ENCODE peak calls at places on chromosomes 7 and 10, in nine cellular contexts. H is neural crest cell; T is Calu3; G is GM13977; E is GM12865; S is GM10248; O is body of pancreas; M is HFFc6; L is activated CD8-positive, alpha-beta T cell treated with anti-CD3 and anti-CD28 coated beads for 36 hours. P is an unnamed sample.

GRCh38 chr10:101562231-101562630 is 25.8 kb downstream of the POLL start:
- DNase-seq in L (no peak), S (no peak), E (no peak), G (no peak), T (no peak), O (no peak), M (no peak), H (no peak), P (no peak)

GRCh38 chr7:73703985-73704639 is 15.4 kb downstream of the STX1A start:
- DNase-seq in G (peak), H (peak), E (no peak), S (peak), M (no peak), T (no peak), O (peak), L (peak), P (peak)

GRCh38 chr10:78267070-78267469 is 233.4 kb downstream of the RPS24 start:
- DNase-seq in E (no peak), G (no peak), H (no peak), L (no peak), S (no peak), O (no peak), T (no peak), M (peak), P (no peak)

GRCh38 chr10:5830629-5831445 is 17.6 kb upstream of the GDI2 start:
- DNase-seq in O (no peak), G (no peak), L (no peak), H (no peak), M (no peak), S (no peak), E (peak), T (no peak), P (no peak)

GRCh38 chr7:69833964-69834363 is 235.7 kb downstream of the AUTS2 start:
- DNase-seq in E (no peak), M (no peak), S (no peak), T (no peak), L (no peak), H (no peak), O (no peak), G (no peak), P (no peak)

GRCh38 chr10:114281461-114281860 is 42.4 kb downstream of the VWA2 start:
- DNase-seq in O (peak), L (no peak), M (no peak), T (no peak), H (no peak), S (no peak), G (no peak), E (no peak), P (no peak)

GRCh38 chr7:155192961-155193640 is 104.6 kb upstream of the INSIG1 start:
- DNase-seq in G (no peak), L (no peak), O (no peak), E (no peak), M (no peak), S (no peak), H (no peak), T (no peak), P (no peak)

GRCh38 chr10:131621784-131622624 is 278.8 kb upstream of the PPP2R2D start:
- DNase-seq in T (peak), L (no peak), M (no peak), O (no peak), G (no peak), E (no peak), S (no peak), H (no peak), P (no peak)

GRCh38 chr10:58028597-58029366 is 238.9 kb downstream of the IPMK start:
- DNase-seq in E (no peak), M (peak), G (no peak), L (no peak), O (no peak), H (no peak), S (no peak), T (no peak), P (no peak)

GRCh38 chr7:101856488-101857357 is 39.3 kb downstream of the CUX1 start:
- DNase-seq in M (peak), L (peak), S (peak), O (peak), G (peak), T (peak), E (peak), H (no peak), P (peak)

GRCh38 chr10:5975641-5976473 is 1.5 kb downstream of the IL15RA start:
- DNase-seq in H (no peak), T (no peak), O (peak), E (peak), S (peak), M (no peak), L (peak), G (peak), P (no peak)

GRCh38 chr10:23094786-23095403 is 484 bp upstream of the MSRB2 start:
- DNase-seq in G (no peak), M (peak), O (no peak), T (no peak), H (no peak), S (no peak), E (no peak), L (no peak), P (no peak)

GRCh38 chr7:93245525-93246432 is 13.6 kb downstream of the VPS50 start:
- DNase-seq in O (no peak), L (no peak), H (no peak), T (no peak), M (peak), S (no peak), E (peak), G (no peak), P (no peak)

GRCh38 chr7:137453356-137453755 is 109.8 kb upstream of the PTN start:
- DNase-seq in G (no peak), O (no peak), M (no peak), H (no peak), L (no peak), S (no peak), T (no peak), E (no peak), P (no peak)

GRCh38 chr10:110357252-110357780 is 52.6 kb upstream of the SMNDC1 start:
- DNase-seq in S (peak), T (no peak), E (peak), G (peak), H (no peak), L (peak), O (no peak), M (peak), P (no peak)

GRCh38 chr10:126387931-126388911 is at the start of gene ADAM12:
- DNase-seq in M (peak), L (peak), T (no peak), E (no peak), O (peak), S (no peak), H (peak), G (peak), P (peak)

GRCh38 chr10:110893559-110894179 is 21.9 kb downstream of the PDCD4 start:
- DNase-seq in O (no peak), E (peak), T (no peak), G (peak), S (peak), M (peak), L (no peak), H (no peak), P (no peak)

GRCh38 chr7:4102231-4102841 is 579.8 kb upstream of the FOXK1 start:
- DNase-seq in T (no peak), L (no peak), S (no peak), M (no peak), E (no peak), H (no peak), G (no peak), O (no peak), P (no peak)

GRCh38 chr10:12907651-12908050 is 93.9 kb downstream of the CCDC3 start:
- DNase-seq in T (no peak), O (no peak), S (no peak), H (no peak), G (no peak), E (no peak), L (no peak), M (no peak), P (no peak)

GRCh38 chr7:137354361-137354760 is 10.8 kb upstream of the PTN start:
- DNase-seq in S (no peak), O (peak), G (no peak), T (peak), L (no peak), M (no peak), H (no peak), E (no peak), P (no peak)

GRCh38 chr10:22340362-22341189 is 4.7 kb upstream of the SPAG6 start:
- DNase-seq in H (peak), T (peak), O (peak), L (peak), M (peak), E (peak), G (peak), S (peak), P (peak)

GRCh38 chr10:12375076-12375504 is 25.7 kb downstream of the CAMK1D start:
- DNase-seq in E (no peak), M (no peak), O (no peak), H (no peak), L (no peak), G (no peak), T (no peak), S (no peak), P (no peak)

GRCh38 chr7:6026011-6026819 is 5.0 kb upstream of the ANKRD61 start:
- DNase-seq in S (peak), M (peak), L (peak), O (peak), G (peak), T (peak), H (peak), E (peak), P (peak)

GRCh38 chr10:91743460-91743859 is 54.8 kb upstream of the TNKS2 start:
- DNase-seq in L (no peak), S (no peak), G (no peak), T (no peak), E (no peak), H (no peak), M (no peak), O (no peak), P (no peak)

GRCh38 chr7:126398285-126398684 is 854.5 kb downstream of the GRM8 start:
- DNase-seq in T (no peak), E (no peak), O (no peak), H (no peak), M (no peak), G (no peak), L (no peak), S (no peak), P (no peak)

GRCh38 chr7:123876557-123877256 is 31.7 kb downstream of the HYAL4 start:
- DNase-seq in L (no peak), M (no peak), T (no peak), E (no peak), G (no peak), H (no peak), S (no peak), O (no peak), P (no peak)

GRCh38 chr10:132112611-132113010 is 46.9 kb downstream of the JAKMIP3 start:
- DNase-seq in O (no peak), E (no peak), S (no peak), M (no peak), G (no peak), T (no peak), H (no peak), L (no peak), P (no peak)

GRCh38 chr10:119449760-119450461 is 92.6 kb downstream of the RGS10 start:
- DNase-seq in M (no peak), L (no peak), T (no peak), H (no peak), G (no peak), O (peak), S (no peak), E (peak), P (no peak)

GRCh38 chr7:26944959-26945358 is 80.6 kb upstream of the SKAP2 start:
- DNase-seq in E (no peak), M (no peak), O (no peak), G (no peak), S (no peak), T (no peak), L (no peak), H (no peak), P (no peak)

GRCh38 chr10:72008096-72008933 is 44.1 kb downstream of the CHST3 start:
- DNase-seq in S (no peak), M (no peak), T (no peak), L (no peak), O (no peak), E (no peak), G (no peak), H (no peak), P (no peak)

GRCh38 chr10:98748298-98748697 is 301.6 kb upstream of the HPS1 start:
- DNase-seq in M (peak), G (peak), H (peak), S (peak), O (no peak), T (peak), L (peak), E (peak), P (peak)

DNA sequence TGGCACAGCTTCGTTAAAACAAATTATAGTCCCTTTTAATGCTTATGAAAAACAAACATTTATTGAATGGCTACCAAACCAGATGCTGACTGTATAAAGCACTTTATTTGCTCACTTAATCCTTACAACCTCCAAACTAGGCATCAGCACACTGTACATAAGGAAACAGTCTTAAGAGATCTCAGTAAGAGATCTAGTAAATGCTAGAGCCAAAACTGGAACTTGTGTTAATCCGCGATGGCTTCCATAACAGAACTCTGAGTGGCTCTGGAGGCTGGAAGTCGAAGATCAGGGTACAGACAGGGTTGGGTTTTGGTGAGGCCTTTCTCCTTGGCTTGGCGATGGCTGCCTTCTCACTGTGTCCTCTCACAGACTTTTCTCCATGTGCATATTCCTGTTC is 27.0 kb downstream of the PDZD8 start:
- DNase-seq in S (no peak), E (no peak), H (no peak), L (no peak), M (no peak), O (no peak), T (no peak), G (no peak), P (no peak)
- TF ChIP-seq CTCF in S (no peak), E (no peak), H (no peak), L (no peak), M (no peak), O (no peak), T (no peak), G (no peak), P (no peak)

DNA sequence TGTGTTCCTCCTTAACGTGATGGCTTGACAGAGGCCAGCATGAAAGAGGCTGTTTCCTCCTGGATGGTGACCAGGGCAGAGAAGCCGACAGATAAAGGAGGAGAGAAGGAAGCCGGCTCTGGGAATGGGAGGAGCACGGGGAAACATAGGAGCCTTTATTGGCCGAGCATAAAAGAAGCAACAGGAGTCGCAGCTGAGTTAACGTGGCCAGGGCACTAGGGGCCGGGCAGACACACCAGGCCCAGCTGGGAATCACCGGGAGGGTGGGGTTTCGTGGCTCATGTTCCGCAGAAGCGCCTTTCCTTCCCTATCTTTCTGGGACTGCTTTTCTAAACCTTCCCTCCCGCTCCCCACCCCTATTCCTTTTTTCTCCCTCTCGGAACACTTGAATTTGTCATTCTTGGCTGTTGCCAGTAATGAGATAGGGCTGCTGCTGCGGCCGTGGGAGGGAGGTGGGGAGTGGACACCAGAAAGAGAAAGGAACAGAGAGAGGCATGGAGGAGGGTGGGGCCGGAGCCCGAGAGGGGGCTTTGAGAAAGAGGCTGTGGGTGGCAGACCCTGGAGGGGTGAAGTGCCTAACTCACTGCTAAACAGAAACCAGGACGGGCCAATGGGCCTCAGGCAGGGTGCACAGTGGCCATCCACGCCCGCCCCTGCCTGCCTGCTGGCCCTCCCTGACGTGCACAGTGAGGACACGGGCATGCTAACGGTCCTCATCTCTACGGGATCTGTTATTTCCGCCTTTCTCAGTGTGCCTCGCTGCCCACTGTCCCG is 65.2 kb downstream of the COL13A1 start:
- DNase-seq in T (peak), S (no peak), L (no peak), G (no peak), E (no peak), O (peak), M (peak), H (peak), P (peak)
- TF ChIP-seq CTCF in T (no peak), S (no peak), L (no peak), G (no peak), E (no peak), O (no peak), M (peak), H (no peak), P (no peak)

DNA sequence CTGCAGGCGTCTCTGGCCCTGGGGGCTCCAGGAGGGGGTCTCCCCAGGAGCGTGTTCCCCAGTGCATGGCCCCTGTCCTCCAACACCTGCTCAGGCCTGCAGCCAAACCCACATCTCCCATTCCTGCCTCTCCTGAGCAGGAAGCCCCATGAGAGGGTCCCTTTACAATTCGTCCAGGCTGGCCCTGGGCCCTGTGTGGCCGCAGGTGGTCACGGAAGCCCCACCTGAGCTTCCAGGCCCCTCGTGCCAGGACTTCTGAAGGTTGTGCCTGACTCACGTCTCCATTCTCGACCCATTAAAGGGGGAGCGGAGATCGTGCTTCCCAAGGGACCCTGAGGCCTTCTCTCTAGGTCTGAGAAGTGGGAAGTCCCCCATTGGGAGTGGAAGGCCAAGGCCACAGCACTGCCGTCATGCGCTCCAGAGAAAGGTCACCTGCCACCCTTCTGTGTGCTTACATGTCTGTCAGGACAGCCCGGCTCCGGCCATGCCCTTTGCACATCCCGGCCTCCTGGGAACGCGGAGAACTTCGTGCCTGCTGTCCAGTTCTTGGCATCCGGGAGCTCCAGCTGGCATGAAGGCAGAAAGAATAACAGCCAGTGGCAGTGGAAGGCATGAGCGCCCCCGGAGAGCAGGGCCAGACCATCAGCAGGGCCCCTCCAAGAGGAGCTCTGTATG is 382.3 kb downstream of the DNAJB6 start:
- DNase-seq in M (no peak), G (no peak), H (no peak), T (no peak), L (no peak), O (no peak), E (no peak), S (no peak), P (no peak)
- TF ChIP-seq CTCF in M (no peak), G (no peak), H (no peak), T (no peak), L (no peak), O (no peak), E (no peak), S (no peak), P (no peak)

GRCh38 chr7:151727579-151728285 is 149.2 kb downstream of the PRKAG2 start:
- DNase-seq in O (peak), G (peak), S (peak), M (peak), H (no peak), L (peak), E (peak), T (peak), P (no peak)
- TF ChIP-seq CTCF in O (no peak), G (no peak), S (no peak), M (peak), H (no peak), L (no peak), E (no peak), T (no peak), P (no peak)

DNA sequence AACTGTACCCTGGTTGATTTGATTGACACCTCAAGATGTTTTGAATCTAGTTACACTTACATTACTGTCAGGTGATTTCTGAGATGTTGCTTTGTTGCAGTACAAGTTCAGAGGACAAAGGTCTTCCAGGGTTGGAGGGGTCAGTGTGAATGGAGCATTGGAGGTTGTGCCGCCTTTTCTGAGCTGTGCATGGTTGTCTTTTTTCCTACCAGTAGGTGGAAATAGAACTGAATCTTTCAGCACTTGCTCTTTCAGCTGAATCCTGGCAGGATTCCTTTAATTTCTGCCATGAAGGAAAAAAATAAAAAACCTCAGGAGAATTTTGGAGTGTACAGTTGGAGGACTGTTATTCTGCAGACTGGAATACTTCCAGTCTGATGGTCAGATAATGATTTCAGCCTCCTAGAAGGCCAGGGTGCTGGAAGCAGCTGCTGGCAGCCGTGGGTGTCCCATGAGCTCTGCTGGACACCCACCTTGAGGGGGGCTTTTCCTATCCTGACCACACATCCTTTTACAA is 82.7 kb downstream of the PLCE1 start:
- DNase-seq in O (no peak), E (no peak), G (no peak), S (no peak), L (no peak), T (no peak), M (peak), H (no peak), P (no peak)
- TF ChIP-seq CTCF in O (no peak), E (no peak), G (no peak), S (no peak), L (no peak), T (no peak), M (peak), H (peak), P (peak)

GRCh38 chr7:7662527-7662926 is 22.0 kb downstream of the UMAD1 start:
- DNase-seq in E (no peak), M (no peak), L (no peak), T (no peak), O (no peak), G (no peak), H (no peak), S (no peak), P (peak)
- TF ChIP-seq CTCF in E (no peak), M (peak), L (no peak), T (no peak), O (no peak), G (no peak), H (peak), S (no peak), P (peak)

GRCh38 chr10:49134327-49134726 is 506 bp upstream of the FAM170B start:
- DNase-seq in O (no peak), H (no peak), E (no peak), L (no peak), S (no peak), M (no peak), G (no peak), T (no peak), P (no peak)

GRCh38 chr10:49138361-49138891 is 4.6 kb upstream of the FAM170B start:
- DNase-seq in O (no peak), T (no peak), M (peak), L (no peak), E (no peak), H (no peak), S (no peak), G (no peak), P (no peak)

GRCh38 chr10:49135575-49136313 is 1.9 kb upstream of the FAM170B start:
- DNase-seq in L (no peak), H (no peak), O (no peak), T (no peak), E (peak), M (no peak), S (peak), G (peak), P (no peak)

GRCh38 chr10:49139000-49139865 is 5.4 kb upstream of the FAM170B start:
- DNase-seq in S (peak), E (no peak), T (no peak), L (no peak), H (no peak), G (peak), O (no peak), M (peak), P (no peak)

DNA sequence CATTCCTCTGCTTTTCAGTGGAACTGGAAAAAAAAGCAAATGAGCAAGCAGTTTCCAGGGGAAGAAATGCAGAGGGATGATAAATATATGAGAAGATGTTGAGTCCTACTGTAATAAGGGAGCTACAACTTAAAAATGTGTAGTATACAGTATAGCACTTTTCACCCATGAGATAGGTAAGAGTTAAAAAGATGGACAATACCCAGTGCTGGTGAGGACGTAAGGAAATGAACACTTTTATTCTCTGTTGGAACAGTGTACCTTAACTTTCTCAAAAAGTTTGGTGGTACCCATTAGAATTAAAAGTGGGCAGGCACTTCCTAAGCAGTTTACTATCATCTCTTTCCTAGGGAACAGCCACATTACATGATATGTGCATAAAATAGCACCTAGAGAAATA is 2.7 kb upstream of the FAM170B start:
- DNase-seq in E (no peak), T (no peak), M (no peak), L (no peak), H (no peak), G (no peak), O (no peak), S (no peak), P (no peak)
- TF ChIP-seq CTCF in E (no peak), T (no peak), M (no peak), L (no peak), H (no peak), G (no peak), O (no peak), S (no peak), P (no peak)